ENCODE peak calls at places on chromosomes 12 and 14, in six cellular contexts. J, P, M, S, R and H are unnamed samples.

GRCh38 chr14:36844443-36844842 is 182.8 kb downstream of the PAX9 start:
- DNase-seq in P (no peak), M (no peak), J (no peak), S (no peak), R (no peak), H (no peak)

GRCh38 chr12:75977590-75977951 is 54.0 kb downstream of the PHLDA1 start:
- DNase-seq in P (no peak), J (no peak), M (no peak), R (no peak), S (no peak), H (no peak)

GRCh38 chr14:89479802-89480201 is 62.8 kb upstream of the FOXN3 start:
- DNase-seq in M (no peak), J (peak; percentile 76), S (no peak), R (no peak), P (peak; percentile 7), H (no peak)

GRCh38 chr12:130879212-130879686 is 7.4 kb downstream of the RAN start:
- DNase-seq in R (no peak), S (peak; percentile 93), M (no peak), P (no peak), J (no peak), H (no peak)

GRCh38 chr14:92532490-92533163 is 19.0 kb downstream of the RIN3 start:
- DNase-seq in P (no peak), R (no peak), J (no peak), S (no peak), M (no peak), H (no peak)

GRCh38 chr14:102225386-102225785 is 79.6 kb downstream of the MOK start:
- DNase-seq in S (no peak), P (no peak), R (no peak), J (no peak), M (no peak), H (no peak)

GRCh38 chr14:87102979-87103378 is 890.0 kb downstream of the GALC start:
- DNase-seq in P (no peak), R (no peak), M (no peak), S (no peak), J (no peak), H (no peak)

GRCh38 chr14:104705340-104706047 is 16.1 kb downstream of the INF2 start:
- DNase-seq in P (no peak), R (no peak), S (peak; percentile 27), J (no peak), M (no peak), H (no peak)

GRCh38 chr12:113835913-113836312 is 130.2 kb downstream of the RBM19 start:
- DNase-seq in P (no peak), J (no peak), M (no peak), S (no peak), R (no peak), H (no peak)

GRCh38 chr14:56498112-56498511 is 81.5 kb upstream of the TMEM260 start:
- DNase-seq in M (no peak), R (no peak), P (no peak), S (no peak), J (no peak), H (no peak)

GRCh38 chr12:68310370-68310769 is 21.8 kb downstream of the MDM1 start:
- DNase-seq in S (no peak), R (no peak), J (peak; percentile 88), M (no peak), P (peak; percentile 58), H (peak; percentile 38)

GRCh38 chr14:91582761-91583160 is 72.7 kb upstream of the PPP4R3A start:
- DNase-seq in M (no peak), P (no peak), R (no peak), J (no peak), S (no peak), H (no peak)

GRCh38 chr14:71539660-71540285 is 392.5 kb upstream of the RGS6 start:
- DNase-seq in J (no peak), P (no peak), R (no peak), S (no peak), M (no peak), H (no peak)

GRCh38 chr12:6899837-6900519 is 4.6 kb upstream of the LRRC23 start:
- DNase-seq in P (no peak), R (no peak), M (no peak), S (no peak), J (peak; percentile 47), H (no peak)

GRCh38 chr12:2624543-2625266 is 170.1 kb upstream of the FKBP4 start:
- DNase-seq in P (no peak), M (no peak), J (peak; percentile 55), R (no peak), S (peak; percentile 29), H (no peak)

GRCh38 chr12:111823891-111824290 is 18.1 kb upstream of the MAPKAPK5 start:
- DNase-seq in M (no peak), P (no peak), J (no peak), S (no peak), R (no peak), H (no peak)

GRCh38 chr14:73460691-73461127 is 2.4 kb upstream of the NUMB start:
- DNase-seq in J (peak; percentile 78), S (peak; percentile 37), P (no peak), R (no peak), M (no peak), H (no peak)

GRCh38 chr12:125804660-125805059 is 739.4 kb downstream of the AACS start:
- DNase-seq in S (no peak), R (no peak), M (no peak), J (no peak), P (no peak), H (no peak)

GRCh38 chr14:73477618-73478266 is 13.0 kb upstream of the RIOX1 start:
- DNase-seq in R (no peak), J (peak; percentile 83), M (no peak), P (no peak), S (no peak), H (no peak)

GRCh38 chr14:22648506-22648905 is 4.4 kb upstream of the OR6J1 start:
- DNase-seq in J (peak; percentile 32), R (no peak), P (no peak), M (no peak), S (no peak), H (no peak)